ENCODE peak calls at places on chromosomes 6 and 20, in five cellular contexts. R is NCI-H1105, L is tibial nerve, T is GM06990, H is colonic mucosa. G is an unnamed sample.
A peak's percentile ranks its signal among the peaks of the same experiment; 100 is the strongest.

GRCh38 chr6:814378-815347 is 121.7 kb upstream of the EXOC2 start:
- DNase-seq in R (no peak), L (no peak), T (no peak), H (no peak), G (no peak)

GRCh38 chr20:52001999-52002666 is 189.4 kb downstream of the ZFP64 start:
- DNase-seq in R (no peak), L (no peak), T (no peak), H (no peak), G (no peak)

GRCh38 chr6:93676506-93676905 is 257.1 kb upstream of the EPHA7 start:
- DNase-seq in R (no peak), L (no peak), T (no peak), H (no peak), G (no peak)

GRCh38 chr6:53565886-53566285 is 21.0 kb upstream of the GCLC start:
- DNase-seq in R (no peak), L (no peak), T (no peak), H (no peak), G (no peak)

GRCh38 chr6:163151212-163151611 is 263.3 kb upstream of the QKI start:
- DNase-seq in R (no peak), L (no peak), T (no peak), H (no peak), G (no peak)

GRCh38 chr6:166588691-166589333 is 2.3 kb upstream of the RAMACL start:
- DNase-seq in R (no peak), L (no peak), T (peak; percentile 46), H (no peak), G (no peak)

GRCh38 chr6:108581237-108581931 is 20.7 kb downstream of the FOXO3 start:
- DNase-seq in R (peak; percentile 53), L (no peak), T (no peak), H (peak; percentile 43), G (no peak)

GRCh38 chr20:32252189-32252588 is 25.3 kb upstream of the KIF3B start:
- DNase-seq in R (no peak), L (no peak), T (no peak), H (no peak), G (no peak)

GRCh38 chr6:109073344-109074235 is 21.1 kb downstream of the SESN1 start:
- DNase-seq in R (peak; percentile 42), L (no peak), T (peak; percentile 25), H (peak; percentile 58), G (no peak)

GRCh38 chr6:152821525-152821924 is 70.9 kb downstream of the VIP start:
- DNase-seq in R (no peak), L (no peak), T (no peak), H (no peak), G (no peak)

GRCh38 chr6:138162104-138162946 is 586 bp downstream of the ARFGEF3 start:
- DNase-seq in R (peak; percentile 24), L (peak; percentile 14), T (no peak), H (peak; percentile 38), G (no peak)

GRCh38 chr6:24935753-24936152 is at the start of gene RIPOR2:
- DNase-seq in R (no peak), L (no peak), T (peak; percentile 58), H (no peak), G (peak; percentile 36)

G was measured in left colon.